ENCODE peak calls at places on chromosomes 6 and 20, in five cellular contexts. L is fibroblast of gingiva; C is CD4-positive, alpha-beta memory T cell; I is anterior cingulate cortex; M is mesenchymal stem cell. H is an unnamed sample.

GRCh38 chr20:6590891-6591679 is 176.4 kb upstream of the BMP2 start:
- DNase-seq in L (peak; percentile 85), C (no peak), I (no peak), M (peak; percentile 63), H (no peak)

GRCh38 chr6:125314019-125314581 is 12.3 kb upstream of the HDDC2 start:
- DNase-seq in L (peak; percentile 64), C (peak; percentile 31), I (peak; percentile 26), M (peak; percentile 70), H (peak; percentile 77)

GRCh38 chr20:49615401-49616153 is 47.6 kb upstream of the PTGIS start:
- DNase-seq in L (no peak), C (no peak), I (peak; percentile 13), M (no peak), H (no peak)

GRCh38 chr6:134454794-134455193 is 136.9 kb upstream of the SGK1 start:
- DNase-seq in L (no peak), C (no peak), I (no peak), M (no peak), H (no peak)

GRCh38 chr6:35534396-35535170 is 21.9 kb upstream of the TULP1 start:
- DNase-seq in L (no peak), C (no peak), I (no peak), M (no peak), H (no peak)

GRCh38 chr6:148857817-148858390 is 111.1 kb downstream of the UST start:
- DNase-seq in L (peak; percentile 74), C (no peak), I (no peak), M (peak; percentile 91), H (no peak)

GRCh38 chr20:44217342-44218092 is 6.9 kb upstream of the OSER1 start:
- DNase-seq in L (peak; percentile 58), C (peak; percentile 77), I (peak; percentile 25), M (peak; percentile 72), H (peak; percentile 68)

GRCh38 chr6:15956205-15957106 is 172.4 kb upstream of the MYLIP start:
- DNase-seq in L (no peak), C (no peak), I (no peak), M (peak; percentile 67), H (no peak)

GRCh38 chr20:35595901-35596300 is 19.7 kb upstream of the SPAG4 start:
- DNase-seq in L (no peak), C (no peak), I (no peak), M (no peak), H (no peak)

GRCh38 chr6:36845233-36845632 is 6.0 kb upstream of the CPNE5 start:
- DNase-seq in L (no peak), C (no peak), I (no peak), M (no peak), H (no peak)

GRCh38 chr20:20412750-20413149 is 44.8 kb downstream of the INSM1 start:
- DNase-seq in L (no peak), C (no peak), I (no peak), M (no peak), H (no peak)

GRCh38 chr6:15444881-15445280 is 199.0 kb downstream of the JARID2 start:
- DNase-seq in L (no peak), C (no peak), I (no peak), M (peak; percentile 19), H (peak; percentile 22)

GRCh38 chr6:160348552-160349441 is 619 bp downstream of the SLC22A3 start:
- DNase-seq in L (no peak), C (no peak), I (no peak), M (peak; percentile 3), H (no peak)

GRCh38 chr20:2114990-2115681 is 13.5 kb downstream of the STK35 start:
- DNase-seq in L (no peak), C (no peak), I (no peak), M (peak; percentile 74), H (no peak)

GRCh38 chr20:32861446-32861845 is 2.7 kb downstream of the EFCAB8 start:
- DNase-seq in L (no peak), C (no peak), I (no peak), M (no peak), H (no peak)

GRCh38 chr6:89350281-89351037 is 2.1 kb downstream of the UBE2J1 start:
- DNase-seq in L (no peak), C (peak; percentile 28), I (no peak), M (peak; percentile 37), H (peak; percentile 76)

GRCh38 chr20:55714082-55714481 is 291.2 kb downstream of the CBLN4 start:
- DNase-seq in L (no peak), C (no peak), I (no peak), M (no peak), H (no peak)

H was measured in OCI-LY7.